ENCODE peak calls at places on chromosomes 12 and 14, in eight cellular contexts. B is DND-41, P is adipocyte, S is IMR-90, N is pancreas, A is left ventricle myocardium inferior, X is uterus, Z is SK-N-SH. V is an unnamed sample.

GRCh38 chr14:61569783-61570182 is 125.5 kb upstream of the HIF1A start:
- DNase-seq in P (peak; percentile 83), A (peak; percentile 55), S (peak; percentile 73), B (peak; percentile 66), X (no peak), N (no peak), Z (no peak), V (no peak)

GRCh38 chr14:72451081-72451972 is 442.6 kb downstream of the DPF3 start:
- DNase-seq in X (no peak), N (no peak), P (peak; percentile 9), S (no peak), A (no peak), Z (no peak), B (peak; percentile 75), V (no peak)

GRCh38 chr14:90624228-90624627 is 192.0 kb downstream of the TTC7B start:
- DNase-seq in N (no peak), X (no peak), Z (no peak), A (peak; percentile 32), B (no peak), P (no peak), S (peak; percentile 62), V (no peak)

GRCh38 chr12:13962699-13963098 is 18.7 kb downstream of the GRIN2B start:
- DNase-seq in N (no peak), S (no peak), A (no peak), P (no peak), B (peak; percentile 34), Z (peak; percentile 52), X (no peak), V (peak; percentile 83)

GRCh38 chr14:38404100-38404541 is 148.2 kb upstream of the CLEC14A start:
- DNase-seq in X (no peak), S (peak; percentile 90), Z (no peak), N (no peak), B (no peak), P (peak; percentile 78), A (no peak), V (peak; percentile 52)

GRCh38 chr14:90848944-90849731 is 32.9 kb upstream of the TTC7B start:
- DNase-seq in Z (no peak), N (no peak), X (no peak), S (peak; percentile 49), B (no peak), A (no peak), P (no peak), V (no peak)

GRCh38 chr12:68406134-68406576 is 74.0 kb upstream of the MDM1 start:
- DNase-seq in A (peak; percentile 94), N (peak; percentile 85), S (peak; percentile 82), P (peak; percentile 83), B (no peak), Z (peak; percentile 32), X (peak; percentile 94), V (no peak)

GRCh38 chr14:67851785-67852410 is 32.3 kb downstream of the RAD51B start:
- DNase-seq in P (no peak), A (no peak), X (no peak), Z (no peak), B (peak; percentile 22), S (no peak), N (no peak), V (no peak)

GRCh38 chr14:104211741-104212140 is 73.4 kb downstream of the KIF26A start:
- DNase-seq in P (no peak), Z (no peak), B (no peak), A (no peak), X (no peak), S (no peak), N (no peak), V (no peak)

GRCh38 chr14:86646688-86647687 is 1117.0 kb downstream of the FLRT2 start:
- DNase-seq in A (no peak), S (peak; percentile 70), B (peak; percentile 11), P (peak; percentile 71), X (no peak), Z (no peak), N (no peak), V (peak; percentile 79)

GRCh38 chr12:44674866-44675265 is 201.2 kb downstream of the NELL2 start:
- DNase-seq in S (no peak), A (no peak), N (no peak), X (no peak), Z (no peak), B (no peak), P (no peak), V (no peak)

GRCh38 chr14:99357856-99358390 is 85.9 kb upstream of the BCL11B start:
- DNase-seq in X (no peak), N (no peak), Z (no peak), B (no peak), S (no peak), A (no peak), P (no peak), V (no peak)

GRCh38 chr12:5088586-5089264 is 45.0 kb downstream of the KCNA5 start:
- DNase-seq in Z (peak; percentile 27), S (peak; percentile 91), N (no peak), X (no peak), A (no peak), P (peak; percentile 73), B (no peak), V (no peak)

GRCh38 chr12:107277850-107278249 is 184.5 kb upstream of the CRY1 start:
- DNase-seq in B (no peak), Z (no peak), A (no peak), S (peak; percentile 84), P (peak; percentile 18), N (no peak), X (no peak), V (no peak)

GRCh38 chr12:15978431-15978950 is 67.4 kb downstream of the DERA start:
- DNase-seq in S (peak; percentile 60), X (no peak), B (no peak), P (peak; percentile 32), Z (no peak), N (no peak), A (no peak), V (no peak)

GRCh38 chr12:50224026-50224692 is 57.0 kb upstream of the CERS5 start:
- DNase-seq in N (peak; percentile 58), Z (no peak), P (peak; percentile 39), S (peak; percentile 61), B (no peak), X (no peak), A (no peak), V (peak; percentile 64)

DNA sequence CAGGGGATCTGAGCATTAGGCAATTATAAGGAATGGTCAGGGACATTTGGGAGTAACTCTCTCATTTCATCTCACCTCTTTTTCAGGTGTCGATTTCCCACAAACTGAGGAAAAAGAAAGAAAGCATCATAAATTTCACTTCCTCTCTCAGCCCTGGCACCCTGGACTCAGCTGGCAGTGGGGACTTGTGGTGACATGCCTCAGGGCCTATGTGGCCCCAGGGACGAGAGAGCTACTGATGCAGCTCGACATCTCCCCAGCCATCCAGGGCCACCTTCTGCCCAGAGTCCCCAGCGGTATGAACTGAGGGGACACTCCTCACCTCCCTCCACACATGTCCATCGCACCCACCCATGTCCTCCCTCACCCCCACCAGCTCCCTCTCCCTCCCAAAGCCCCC is 11.7 kb downstream of the TNFRSF1A start:
- DNase-seq in X (no peak), S (no peak), Z (no peak), N (no peak), B (no peak), P (no peak), A (no peak), V (peak; percentile 92)
- H3K36me3 ChIP-seq in X (no peaks in the 10 kb centered on the region), S (peaks cover 80% of the 10 kb centered on the region), Z (peaks cover 45% of the 10 kb centered on the region), N (peaks cover 56% of the 10 kb centered on the region), B (peaks cover 75% of the 10 kb centered on the region), P (peaks cover 78% of the 10 kb centered on the region), A (peaks cover 69% of the 10 kb centered on the region), V (no peaks in the 10 kb centered on the region)

DNA sequence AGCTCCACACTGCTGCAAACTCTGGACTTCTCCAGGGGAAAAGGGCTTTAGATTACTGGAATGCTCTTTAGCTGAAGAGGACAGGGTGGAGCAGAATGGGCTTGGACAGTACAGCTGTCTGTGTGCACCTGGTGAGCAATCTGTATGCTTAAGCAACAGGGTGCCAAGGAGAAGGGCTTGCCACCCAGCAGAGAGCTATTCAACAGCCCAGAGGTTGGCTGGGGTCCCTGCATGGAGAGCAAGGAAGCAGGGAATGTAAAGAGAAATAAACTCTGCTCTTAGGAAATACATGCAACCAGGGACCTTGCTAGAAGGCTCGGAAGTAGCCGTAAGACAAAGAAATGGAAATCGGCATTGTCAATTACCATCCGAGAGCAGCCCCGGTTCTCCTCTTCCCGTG is 53.0 kb upstream of the CORO1C start:
- DNase-seq in Z (no peak), N (no peak), A (no peak), S (no peak), B (no peak), X (no peak), P (no peak), V (no peak)
- H3K36me3 ChIP-seq in Z (peaks cover 40% of the 10 kb centered on the region), N (peaks cover 20% of the 10 kb centered on the region), A (peaks cover 48% of the 10 kb centered on the region), S (peaks cover 56% of the 10 kb centered on the region), B (peaks cover 18% of the 10 kb centered on the region), X (no peaks in the 10 kb centered on the region), P (peaks cover 63% of the 10 kb centered on the region), V (no peaks in the 10 kb centered on the region)

GRCh38 chr14:21262410-21262809 is 6.8 kb downstream of the HNRNPC start:
- DNase-seq in N (no peak), X (no peak), A (no peak), P (no peak), Z (no peak), B (no peak), S (no peak), V (no peak)
- H3K36me3 ChIP-seq in N (peaks cover 39% of the 10 kb centered on the region), X (no peaks in the 10 kb centered on the region), A (peaks cover 81% of the 10 kb centered on the region), P (peaks cover 90% of the 10 kb centered on the region), Z (peaks cover 86% of the 10 kb centered on the region), B (peaks cover 95% of the 10 kb centered on the region), S (peaks cover 40% of the 10 kb centered on the region), V (peaks cover 78% of the 10 kb centered on the region)

GRCh38 chr14:102213470-102213869 is 73.8 kb downstream of the WDR20 start:
- DNase-seq in N (no peak), B (no peak), S (no peak), X (no peak), A (no peak), Z (no peak), P (no peak), V (no peak)

GRCh38 chr14:102212845-102213244 is 73.1 kb downstream of the WDR20 start:
- DNase-seq in B (no peak), Z (no peak), X (no peak), P (no peak), S (no peak), A (no peak), N (no peak), V (no peak)

GRCh38 chr14:102213984-102214658 is 74.4 kb downstream of the WDR20 start:
- DNase-seq in Z (no peak), B (no peak), X (no peak), S (no peak), N (no peak), A (no peak), P (no peak), V (peak; percentile 76)

GRCh38 chr14:102211240-102211639 is 71.5 kb downstream of the WDR20 start:
- DNase-seq in P (no peak), X (no peak), B (no peak), Z (no peak), S (no peak), A (no peak), N (no peak), V (no peak)

GRCh38 chr14:102212356-102212755 is 72.7 kb downstream of the WDR20 start:
- DNase-seq in A (no peak), N (no peak), X (no peak), B (no peak), Z (no peak), P (no peak), S (no peak), V (no peak)
- H3K36me3 ChIP-seq in A (peaks cover 45% of the 10 kb centered on the region), N (peaks cover 20% of the 10 kb centered on the region), X (no peaks in the 10 kb centered on the region), B (peaks cover 40% of the 10 kb centered on the region), Z (peaks cover 8% of the 10 kb centered on the region), P (peaks cover 14% of the 10 kb centered on the region), S (peaks cover 24% of the 10 kb centered on the region), V (peaks cover 7% of the 10 kb centered on the region)

GRCh38 chr14:64741200-64741599 is 37.0 kb downstream of the PLEKHG3 start:
- DNase-seq in A (no peak), Z (no peak), X (no peak), P (no peak), S (no peak), N (no peak), B (no peak), V (no peak)
- H3K36me3 ChIP-seq in A (peaks cover 80% of the 10 kb centered on the region), Z (peaks cover 3% of the 10 kb centered on the region), X (no peaks in the 10 kb centered on the region), P (peaks cover 29% of the 10 kb centered on the region), S (peaks cover 35% of the 10 kb centered on the region), N (peaks cover 57% of the 10 kb centered on the region), B (no peaks in the 10 kb centered on the region), V (no peaks in the 10 kb centered on the region)

V was measured in Karpas-422.